ENCODE peak calls at places on chromosomes 1 and 21, in six cellular contexts. S, M, N, T, K and X are unnamed samples.

GRCh38 chr21:40568756-40569155 is 278.2 kb downstream of the DSCAM start:
- DNase-seq in S (no peak), M (no peak), N (no peak), T (no peak), K (no peak), X (no peak)

GRCh38 chr1:203505526-203506189 is 11.7 kb downstream of the OPTC start:
- DNase-seq in S (no peak), M (no peak), N (peak), T (no peak), K (no peak), X (no peak)

GRCh38 chr1:179599623-179600249 is 8.1 kb downstream of the TDRD5 start:
- DNase-seq in S (peak), M (peak), N (peak), T (no peak), K (peak), X (no peak)

GRCh38 chr1:4796161-4796998 is 142.0 kb downstream of the AJAP1 start:
- DNase-seq in S (no peak), M (no peak), N (no peak), T (no peak), K (no peak), X (no peak)

GRCh38 chr21:37877171-37877570 is 39.1 kb downstream of the KCNJ6 start:
- DNase-seq in S (no peak), M (no peak), N (peak), T (no peak), K (no peak), X (no peak)

GRCh38 chr1:182587666-182588438 is 1.2 kb downstream of the RNASEL start:
- DNase-seq in S (no peak), M (no peak), N (no peak), T (no peak), K (no peak), X (no peak)

GRCh38 chr1:188689542-188689941 is 1788.1 kb downstream of the BRINP3 start:
- DNase-seq in S (no peak), M (no peak), N (peak), T (no peak), K (no peak), X (no peak)

GRCh38 chr1:20184997-20185833 is 681 bp upstream of the UBXN10 start:
- DNase-seq in S (no peak), M (no peak), N (no peak), T (no peak), K (no peak), X (no peak)

GRCh38 chr1:230909974-230910754 is 41.8 kb upstream of the C1orf198 start:
- DNase-seq in S (no peak), M (peak), N (no peak), T (no peak), K (no peak), X (peak)

GRCh38 chr1:154906621-154907081 is 29.9 kb downstream of the PMVK start:
- DNase-seq in S (peak), M (no peak), N (no peak), T (no peak), K (peak), X (no peak)

GRCh38 chr1:115476616-115477015 is 138.6 kb upstream of the NGF start:
- DNase-seq in S (peak), M (no peak), N (no peak), T (no peak), K (no peak), X (no peak)

GRCh38 chr21:34732388-34732821 is 63.6 kb downstream of the CLIC6 start:
- DNase-seq in S (no peak), M (no peak), N (no peak), T (no peak), K (no peak), X (no peak)

GRCh38 chr21:34728479-34728878 is 59.7 kb downstream of the CLIC6 start:
- DNase-seq in S (no peak), M (peak), N (no peak), T (no peak), K (peak), X (no peak)

GRCh38 chr21:34726627-34727337 is 58.0 kb downstream of the CLIC6 start:
- DNase-seq in S (no peak), M (no peak), N (peak), T (no peak), K (no peak), X (no peak)

GRCh38 chr21:34730756-34731445 is 62.1 kb downstream of the CLIC6 start:
- DNase-seq in S (no peak), M (peak), N (no peak), T (no peak), K (no peak), X (no peak)

DNA sequence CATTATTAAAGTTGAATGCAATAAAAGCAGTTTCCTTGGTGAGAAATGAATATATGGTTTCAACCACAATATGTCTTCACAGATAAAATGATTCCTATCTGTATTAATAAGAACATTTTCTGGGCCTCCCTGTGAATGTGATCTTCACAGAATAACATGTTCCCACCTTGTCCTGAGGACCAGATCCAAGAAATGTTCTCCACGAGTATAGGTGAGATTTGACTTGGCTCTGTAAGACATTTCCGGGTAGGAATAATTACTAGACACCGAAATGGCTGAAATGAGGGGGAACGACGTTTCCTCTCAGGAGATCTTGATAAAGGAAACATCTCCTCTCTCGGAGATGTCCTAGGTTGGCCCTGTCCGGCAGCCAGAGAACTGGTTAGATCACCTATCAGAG is 61.4 kb downstream of the CLIC6 start:
- DNase-seq in S (no peak), M (peak), N (no peak), T (no peak), K (no peak), X (no peak)
- H3K4me3 ChIP-seq in S (no peak), M (no peak), N (no peak), T (no peak), K (no peak), X (no peak)

GRCh38 chr1:27122652-27123051 is 32.3 kb downstream of the SLC9A1 start:
- DNase-seq in S (peak), M (peak), N (peak), T (no peak), K (peak), X (no peak)
- TF ChIP-seq POLR2A in S (no peak), M (no peak), N (no peak), T (no peak), K (peak), X (no peak)

DNA sequence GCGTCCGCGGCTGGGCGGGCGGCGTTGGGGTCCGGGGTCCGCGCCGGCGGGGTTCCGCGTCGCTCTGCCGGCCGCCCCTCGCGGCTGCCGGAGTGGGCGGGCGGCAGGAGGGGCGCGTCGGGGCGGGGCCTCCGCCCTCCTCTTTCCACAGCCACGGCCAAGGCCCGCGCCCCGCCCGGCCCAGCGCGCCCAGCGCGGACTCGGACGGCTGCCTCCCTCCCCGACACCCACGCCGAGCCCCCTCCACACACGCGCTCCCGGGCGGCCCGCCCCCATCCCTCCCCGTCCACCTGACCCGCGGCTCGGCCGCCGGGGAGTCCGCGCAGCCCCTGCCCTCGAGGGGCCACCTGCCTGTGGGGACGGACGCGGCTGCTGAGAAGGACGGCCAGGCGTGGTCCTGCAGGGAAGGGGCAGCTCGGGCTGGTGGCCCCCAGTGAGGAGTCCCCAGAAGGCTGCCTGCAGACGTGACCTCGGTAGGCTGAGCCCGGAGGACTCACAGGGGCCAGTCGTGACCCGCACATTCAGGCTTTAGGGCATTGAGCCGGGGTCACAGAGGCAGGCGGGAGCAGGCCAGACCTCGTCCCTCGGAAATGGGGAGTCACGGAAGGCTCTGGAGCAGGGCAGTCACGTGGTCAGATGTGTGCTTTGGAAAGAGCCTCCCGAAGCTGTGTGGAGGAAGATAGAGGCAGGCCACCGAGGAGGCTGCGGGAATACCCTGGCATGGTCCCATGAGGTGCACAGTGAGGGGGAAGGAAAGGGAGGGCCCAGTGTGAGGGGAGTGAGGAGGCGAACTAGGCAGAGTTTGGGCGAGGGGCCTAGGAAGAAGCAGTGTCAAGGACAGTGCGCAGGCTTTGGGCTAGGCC is at the start of gene COL8A2:
- DNase-seq in S (no peak), M (peak), N (no peak), T (no peak), K (peak), X (peak)
- H3K4me3 ChIP-seq in S (peak), M (peak), N (peak), T (peak), K (peak), X (peak)

DNA sequence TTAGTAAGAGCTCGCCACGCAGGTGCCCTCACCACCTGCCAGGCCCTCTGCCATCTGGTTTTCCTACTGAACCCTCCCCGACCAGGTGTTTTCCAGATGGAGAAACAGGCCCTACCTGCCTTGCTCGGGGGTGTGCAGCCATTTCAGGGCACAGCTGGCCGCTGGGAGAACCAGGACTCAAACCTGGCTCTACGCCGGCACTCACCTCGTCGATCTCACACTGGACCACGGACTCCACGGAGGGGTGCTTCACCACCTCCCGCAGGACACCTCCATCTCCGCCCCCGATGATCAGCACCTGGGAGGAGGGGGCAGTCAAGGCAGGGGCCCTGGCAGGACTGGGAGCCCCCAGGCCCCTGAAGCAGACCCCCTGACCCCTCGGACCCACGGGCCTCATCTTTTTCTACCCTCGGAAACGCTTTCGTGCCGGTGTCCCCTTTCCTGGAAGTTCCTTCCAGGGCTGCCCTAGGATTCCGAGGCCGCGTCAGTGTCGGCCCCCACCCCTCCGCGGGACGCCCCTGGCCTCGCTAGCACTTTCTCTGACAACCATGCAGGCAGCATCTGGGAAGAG is 1.1 kb downstream of the SRM start:
- DNase-seq in S (no peak), M (no peak), N (no peak), T (no peak), K (peak), X (no peak)
- TF ChIP-seq POLR2A in S (no peak), M (no peak), N (no peak), T (no peak), K (no peak), X (no peak)

DNA sequence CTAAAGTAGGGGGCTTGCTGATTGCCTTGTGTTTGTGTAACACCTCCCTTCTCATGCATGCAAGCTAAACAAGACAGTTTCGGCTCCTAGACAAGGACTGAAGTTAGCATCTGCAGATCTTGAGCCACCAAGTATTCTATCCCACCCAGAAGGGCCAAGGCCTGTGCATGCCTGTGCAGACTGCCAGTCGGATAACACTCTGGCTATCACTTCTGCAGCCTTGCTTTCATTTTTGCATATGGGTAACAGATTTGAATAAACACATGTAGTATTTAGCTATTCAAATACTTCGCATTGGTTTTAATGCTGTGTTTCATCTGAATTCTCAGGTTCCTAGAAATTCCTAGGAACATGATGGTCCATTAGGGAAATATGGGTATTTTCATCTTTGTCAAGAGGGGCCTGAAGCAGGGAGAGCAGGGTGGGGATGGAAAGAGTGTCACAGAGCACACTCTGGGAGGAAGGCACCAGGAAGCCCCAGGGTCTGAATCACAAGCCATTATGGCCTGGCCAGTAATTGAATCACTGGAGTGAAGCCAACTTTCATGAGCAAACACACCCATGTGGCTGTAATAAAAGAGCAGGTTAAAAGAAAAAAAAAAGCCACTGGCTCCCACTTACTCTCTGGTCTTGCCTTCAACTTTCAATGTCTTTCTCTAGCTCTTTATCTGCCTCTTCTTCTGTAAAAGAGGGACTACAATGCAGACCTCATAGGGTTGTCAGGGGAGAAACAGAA is 28.2 kb downstream of the GADD45A start:
- DNase-seq in S (peak), M (no peak), N (peak), T (no peak), K (peak), X (no peak)
- H3K4me3 ChIP-seq in S (no peak), M (no peak), N (no peak), T (no peak), K (no peak), X (no peak)

GRCh38 chr1:2199042-2199810 is 4.7 kb upstream of the FAAP20 start:
- DNase-seq in S (peak), M (peak), N (peak), T (peak), K (peak), X (peak)
- TF ChIP-seq POLR2A in S (no peak), M (peak), N (peak), T (peak), K (peak), X (peak)

DNA sequence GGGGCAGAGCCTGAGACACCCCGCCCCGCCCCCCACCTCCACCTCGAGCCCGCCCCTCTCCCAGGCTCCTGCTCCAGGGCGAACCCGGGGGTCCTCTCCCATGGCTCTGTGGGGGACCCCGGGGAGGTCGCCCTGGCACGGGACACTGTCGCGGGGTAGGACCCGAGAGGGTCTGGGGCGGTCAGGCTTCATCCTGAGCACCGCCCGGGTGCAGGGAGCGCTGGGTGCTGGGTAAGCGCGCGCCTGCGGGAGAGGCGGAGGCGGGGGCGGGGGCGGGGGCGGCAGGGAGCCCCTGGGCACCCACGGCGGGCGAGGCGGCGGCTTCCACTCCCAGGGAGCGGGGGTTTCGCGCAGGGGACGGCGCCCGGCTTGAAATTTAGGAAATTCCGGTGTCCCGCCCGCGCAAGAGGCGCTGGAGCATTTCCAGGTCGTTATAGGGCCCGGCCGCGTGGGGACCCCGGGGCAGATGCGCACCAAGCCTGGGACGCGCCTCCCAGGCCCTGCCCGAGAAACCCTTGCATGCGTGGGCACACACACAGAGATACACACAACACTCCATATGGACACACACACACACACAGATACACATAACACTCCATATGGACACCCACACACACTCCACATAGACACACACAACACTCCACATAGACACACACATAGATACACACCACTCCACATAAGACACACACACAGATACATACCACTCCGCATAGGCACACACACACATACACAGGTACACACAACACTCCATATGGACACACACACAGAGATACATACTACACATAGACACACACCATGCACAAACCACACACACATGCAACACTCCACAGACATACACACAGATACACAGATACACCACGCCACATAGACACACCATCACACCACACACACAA is 48.7 kb upstream of the SLC19A1 start:
- DNase-seq in S (no peak), M (no peak), N (no peak), T (no peak), K (peak), X (peak)
- H3K4me3 ChIP-seq in S (no peak), M (peak), N (peak), T (peak), K (peak), X (peak)

DNA sequence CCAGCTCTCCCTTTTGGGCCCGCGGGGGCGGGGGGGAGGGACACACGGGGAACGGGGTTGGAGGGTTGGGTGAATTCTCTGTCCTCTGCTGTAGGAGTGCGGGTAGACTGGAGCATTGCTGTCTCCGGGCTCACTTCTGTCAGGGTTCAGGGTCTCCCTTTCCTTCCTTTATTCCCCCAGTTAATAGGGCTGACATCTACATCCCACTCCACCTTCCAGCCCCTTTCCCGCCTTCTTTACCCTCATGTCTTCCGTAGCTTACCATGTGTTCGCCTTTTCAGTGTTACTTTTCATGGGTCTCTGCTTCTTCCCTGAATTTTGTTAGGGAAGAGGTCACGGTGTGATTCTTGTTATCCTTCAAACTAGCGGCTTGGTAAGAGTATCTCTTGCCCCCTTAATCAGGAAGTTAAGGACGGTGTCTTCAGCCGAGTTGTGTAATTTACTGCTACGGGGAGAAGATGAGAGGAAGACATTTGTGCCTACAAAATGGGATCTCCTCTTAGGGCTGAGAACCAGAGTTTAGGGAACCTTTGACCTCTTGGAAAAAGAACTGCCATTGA is 903 bp downstream of the RAP1A start:
- DNase-seq in S (no peak), M (no peak), N (no peak), T (no peak), K (no peak), X (no peak)
- TF ChIP-seq POLR2A in S (no peak), M (no peak), N (no peak), T (no peak), K (no peak), X (no peak)

GRCh38 chr1:31189696-31190674 is 49.7 kb downstream of the NKAIN1 start:
- DNase-seq in S (no peak), M (no peak), N (no peak), T (no peak), K (no peak), X (no peak)
- H3K4me3 ChIP-seq in S (no peak), M (no peak), N (no peak), T (no peak), K (no peak), X (no peak)

GRCh38 chr1:27556781-27557595 is 47.0 kb downstream of the AHDC1 start:
- DNase-seq in S (peak), M (peak), N (peak), T (peak), K (peak), X (peak)
- TF ChIP-seq POLR2A in S (no peak), M (peak), N (no peak), T (no peak), K (no peak), X (no peak)